ENCODE peak calls at places on chromosomes 5 and 9, in nine cellular contexts. E, C, W, N, F, P, Q, I and R are unnamed samples.

GRCh38 chr9:13083973-13084528 is 195.4 kb downstream of the MPDZ start:
- DNase-seq in E (peak; percentile 46), C (peak; percentile 39), W (no peak), N (no peak), F (peak; percentile 80), P (peak; percentile 10), Q (no peak), I (no peak), R (peak; percentile 26)

GRCh38 chr5:160651682-160652645 is 200.0 kb downstream of the ATP10B start:
- DNase-seq in E (no peak), C (no peak), W (no peak), N (no peak), F (no peak), P (no peak), Q (peak; percentile 88), I (no peak), R (no peak)

GRCh38 chr9:7209990-7210389 is 452.2 kb downstream of the KDM4C start:
- DNase-seq in E (no peak), C (no peak), W (no peak), N (no peak), F (no peak), P (no peak), Q (peak; percentile 28), I (no peak), R (no peak)

GRCh38 chr9:134425401-134425800 is 99.1 kb downstream of the RXRA start:
- DNase-seq in E (no peak), C (no peak), W (no peak), N (no peak), F (no peak), P (no peak), Q (no peak), I (peak; percentile 88), R (no peak)

GRCh38 chr9:130845901-130846381 is 10.9 kb downstream of the ABL1 start:
- DNase-seq in E (no peak), C (peak; percentile 90), W (no peak), N (no peak), F (peak; percentile 84), P (peak; percentile 86), Q (no peak), I (no peak), R (no peak)

GRCh38 chr5:140595538-140595937 is 30.9 kb downstream of the SLC35A4 start:
- DNase-seq in E (no peak), C (no peak), W (no peak), N (no peak), F (no peak), P (no peak), Q (no peak), I (no peak), R (no peak)

GRCh38 chr5:134491841-134492442 is 33.5 kb upstream of the JADE2 start:
- DNase-seq in E (no peak), C (no peak), W (no peak), N (no peak), F (no peak), P (no peak), Q (no peak), I (no peak), R (no peak)

GRCh38 chr5:160197341-160198147 is 31.8 kb upstream of the FABP6 start:
- DNase-seq in E (no peak), C (peak; percentile 91), W (no peak), N (no peak), F (no peak), P (no peak), Q (no peak), I (peak; percentile 72), R (no peak)

GRCh38 chr9:3205421-3206095 is 320.2 kb downstream of the RFX3 start:
- DNase-seq in E (no peak), C (no peak), W (no peak), N (no peak), F (peak; percentile 45), P (peak; percentile 19), Q (no peak), I (no peak), R (no peak)

GRCh38 chr5:170585278-170585677 is 81.5 kb downstream of the KCNIP1 start:
- DNase-seq in E (no peak), C (no peak), W (no peak), N (no peak), F (no peak), P (no peak), Q (no peak), I (no peak), R (peak; percentile 4)

GRCh38 chr5:91906027-91906426 is 522.9 kb upstream of the ARRDC3 start:
- DNase-seq in E (no peak), C (no peak), W (no peak), N (no peak), F (no peak), P (no peak), Q (no peak), I (no peak), R (no peak)

GRCh38 chr5:65262094-65262493 is 219.6 kb downstream of the ADAMTS6 start:
- DNase-seq in E (no peak), C (peak; percentile 15), W (no peak), N (no peak), F (no peak), P (peak; percentile 18), Q (peak; percentile 35), I (no peak), R (no peak)

GRCh38 chr9:137540536-137540935 is 9.7 kb downstream of the PNPLA7 start:
- DNase-seq in E (no peak), C (no peak), W (no peak), N (no peak), F (no peak), P (no peak), Q (no peak), I (no peak), R (no peak)

GRCh38 chr5:179342577-179342976 is 2.7 kb downstream of the ADAMTS2 start:
- DNase-seq in E (no peak), C (peak; percentile 60), W (no peak), N (no peak), F (peak; percentile 91), P (peak; percentile 79), Q (no peak), I (peak; percentile 81), R (no peak)

GRCh38 chr5:6636293-6636692 is 3.1 kb downstream of the SRD5A1 start:
- DNase-seq in E (peak; percentile 90), C (no peak), W (no peak), N (no peak), F (no peak), P (no peak), Q (peak; percentile 9), I (no peak), R (peak; percentile 42)

GRCh38 chr9:134725605-134725940 is 84.0 kb downstream of the COL5A1 start:
- DNase-seq in E (no peak), C (peak; percentile 15), W (no peak), N (no peak), F (peak; percentile 49), P (no peak), Q (no peak), I (no peak), R (no peak)